ENCODE peak calls at places on chromosomes 12 and 14, in five cellular contexts. R, V, Z, J and H are unnamed samples.

GRCh38 chr12:2864198-2864597 is 7.4 kb upstream of the TEX52 start:
- DNase-seq in R (no peak), V (no peak), Z (no peak), J (no peak), H (no peak)

GRCh38 chr12:46342562-46343033 is 30.0 kb downstream of the SLC38A2 start:
- DNase-seq in R (no peak), V (peak), Z (peak), J (no peak), H (no peak)

GRCh38 chr12:49880756-49881390 is 22.8 kb downstream of the FAIM2 start:
- DNase-seq in R (no peak), V (peak), Z (no peak), J (no peak), H (no peak)

GRCh38 chr14:62087191-62087590 is 325.0 kb downstream of the SNAPC1 start:
- DNase-seq in R (no peak), V (no peak), Z (no peak), J (no peak), H (no peak)

GRCh38 chr12:1474059-1474537 is 120.3 kb downstream of the FBXL14 start:
- DNase-seq in R (peak), V (peak), Z (peak), J (peak), H (peak)

GRCh38 chr12:120534703-120535655 is 823 bp downstream of the RNF10 start:
- DNase-seq in R (peak), V (peak), Z (peak), J (peak), H (peak)

GRCh38 chr12:49198431-49199155 is 9.7 kb upstream of the TUBA1A start:
- DNase-seq in R (peak), V (peak), Z (no peak), J (no peak), H (no peak)

GRCh38 chr12:3962661-3963483 is 89.7 kb upstream of the PARP11 start:
- DNase-seq in R (no peak), V (peak), Z (peak), J (no peak), H (peak)

GRCh38 chr12:76883826-76884225 is 5.0 kb upstream of the CSRP2 start:
- DNase-seq in R (no peak), V (peak), Z (no peak), J (no peak), H (no peak)